ENCODE peak calls at places on chromosomes 4 and X, in seven cellular contexts. C is thoracic aorta, T is heart left ventricle, Y is GM23248, W is mucosa of descending colon, X is neural progenitor cell, O is right lobe of liver. Q is an unnamed sample. For H3K4me1, the result is how much of the 10 kb centered on the place peaks cover.

GRCh38 chrX:124736553-124737240 is 390.3 kb downstream of the SH2D1A start:
- DNase-seq in T (no peak), X (peak), W (peak), Y (no peak), O (peak), C (no peak), Q (no peak)

GRCh38 chrX:17860179-17860780 is 818 bp downstream of the RAI2 start:
- DNase-seq in W (no peak), Y (peak), C (no peak), O (no peak), T (peak), X (peak), Q (no peak)

GRCh38 chrX:15853586-15854079 is 980 bp downstream of the AP1S2 start:
- DNase-seq in C (no peak), Y (peak), X (peak), O (no peak), T (no peak), W (no peak), Q (no peak)

GRCh38 chrX:2261838-2262678 is 238.7 kb downstream of the DHRSX start:
- DNase-seq in W (no peak), C (no peak), O (no peak), T (no peak), X (no peak), Y (peak), Q (no peak)

GRCh38 chrX:47568656-47569295 is 7.8 kb downstream of the ARAF start:
- DNase-seq in T (no peak), O (no peak), X (peak), W (no peak), Y (no peak), C (no peak), Q (no peak)

GRCh38 chr4:113394108-113394729 is 344.8 kb downstream of the ANK2 start:
- DNase-seq in C (no peak), T (no peak), W (no peak), X (no peak), O (no peak), Y (no peak), Q (no peak)

GRCh38 chr4:4396628-4397440 is 9.9 kb downstream of the NSG1 start:
- DNase-seq in C (no peak), O (no peak), Y (no peak), X (no peak), W (no peak), T (no peak), Q (no peak)

GRCh38 chrX:134184936-134185335 is 52.0 kb upstream of the CCDC160 start:
- DNase-seq in C (no peak), Y (no peak), O (no peak), T (no peak), W (no peak), X (no peak), Q (no peak)

GRCh38 chr4:144903953-144904711 is 193.9 kb downstream of the ANAPC10 start:
- DNase-seq in Y (peak), W (no peak), T (no peak), X (no peak), O (no peak), C (no peak), Q (no peak)

GRCh38 chrX:20224814-20225487 is 41.8 kb downstream of the RPS6KA3 start:
- DNase-seq in W (no peak), T (no peak), Y (peak), C (no peak), O (no peak), X (no peak), Q (no peak)

GRCh38 chr4:13464973-13465372 is 19.2 kb downstream of the RAB28 start:
- DNase-seq in X (no peak), Y (no peak), O (no peak), W (no peak), C (no peak), T (no peak), Q (no peak)

GRCh38 chr4:176433983-176434382 is 114.2 kb downstream of the SPCS3 start:
- DNase-seq in W (no peak), O (no peak), Y (no peak), C (no peak), X (no peak), T (no peak), Q (no peak)

GRCh38 chr4:62344474-62344873 is 1144.3 kb downstream of the ADGRL3 start:
- DNase-seq in X (no peak), W (no peak), O (no peak), C (no peak), T (no peak), Y (no peak), Q (no peak)

GRCh38 chrX:139207655-139208054 is 322.9 kb upstream of the F9 start:
- DNase-seq in W (no peak), C (no peak), T (no peak), Y (no peak), O (no peak), X (no peak), Q (no peak)

GRCh38 chr4:43411226-43411625 is 518.7 kb downstream of the GRXCR1 start:
- DNase-seq in X (no peak), W (no peak), T (no peak), O (no peak), Y (peak), C (no peak), Q (no peak)

GRCh38 chr4:184310171-184310567 is 92.5 kb upstream of the ENPP6 start:
- DNase-seq in Y (no peak), X (no peak), C (no peak), T (no peak), O (peak), W (peak), Q (peak)

GRCh38 chr4:168129802-168130201 is 37.5 kb downstream of the ANXA10 start:
- DNase-seq in W (no peak), Y (no peak), X (no peak), O (no peak), T (no peak), C (no peak), Q (no peak)

GRCh38 chr4:71553605-71554004 is 214.8 kb downstream of the SLC4A4 start:
- DNase-seq in T (no peak), C (no peak), O (no peak), Y (peak), W (no peak), X (peak), Q (no peak)

GRCh38 chrX:103631145-103631544 is 2.4 kb downstream of the TCEAL1 start:
- DNase-seq in C (no peak), O (no peak), T (no peak), W (no peak), Y (no peak), X (no peak), Q (no peak)

GRCh38 chrX:103629295-103630170 is 758 bp downstream of the TCEAL1 start:
- DNase-seq in Y (peak), X (peak), O (peak), C (no peak), W (peak), T (peak), Q (no peak)

GRCh38 chrX:103626855-103627254 is 1.9 kb upstream of the TCEAL1 start:
- DNase-seq in C (no peak), W (no peak), T (no peak), O (no peak), Y (peak), X (no peak), Q (no peak)

GRCh38 chrX:103628386-103629290 is at the start of gene TCEAL1:
- DNase-seq in C (no peak), T (peak), Y (peak), O (peak), X (peak), W (peak), Q (peak)

GRCh38 chrX:103630171-103630511 is 1.4 kb downstream of the TCEAL1 start:
- DNase-seq in Y (no peak), O (no peak), C (no peak), W (no peak), X (no peak), T (no peak), Q (no peak)
- H3K4me1 ChIP-seq in Y (under half), O (under half), C (under half), W (under half), X (under half), T (under half), Q (under half)

DNA sequence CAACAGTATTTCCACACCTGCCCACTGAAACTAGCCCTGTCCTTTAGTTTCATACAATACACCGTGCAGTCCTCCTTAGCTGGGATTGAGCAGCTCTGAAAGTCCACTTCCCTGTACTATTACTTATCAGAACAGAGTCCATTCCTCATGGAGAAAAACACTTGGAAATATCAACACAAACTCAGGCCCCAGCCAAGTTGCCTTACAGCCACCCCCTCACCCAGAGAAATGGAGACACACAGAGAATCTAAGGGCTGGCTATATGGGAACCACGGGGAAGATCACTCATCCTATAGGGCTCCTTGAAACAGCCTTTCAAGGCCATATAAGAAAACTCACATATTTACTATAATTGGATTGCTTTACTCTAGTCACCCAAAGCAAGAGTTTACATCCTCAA is 1.9 kb downstream of the SCARB2 start:
- DNase-seq in O (no peak), Y (peak), C (no peak), W (no peak), X (no peak), T (no peak), Q (peak)
- H3K4me1 ChIP-seq in O (half or more), Y (half or more), C (under half), W (half or more), X (under half), T (half or more), Q (half or more)

GRCh38 chr4:88605744-88606143 is 13.5 kb downstream of the HERC3 start:
- DNase-seq in Y (no peak), O (no peak), W (no peak), C (no peak), X (no peak), T (no peak), Q (no peak)
- H3K4me1 ChIP-seq in Y (under half), O (under half), W (under half), C (under half), X (under half), T (under half), Q (half or more)

GRCh38 chr4:5958199-5958735 is 60.0 kb downstream of the C4orf50 start:
- DNase-seq in T (no peak), Y (no peak), O (no peak), W (no peak), X (no peak), C (no peak), Q (no peak)
- H3K4me1 ChIP-seq in T (under half), Y (under half), O (under half), W (under half), X (under half), C (under half), Q (under half)

GRCh38 chr4:81510643-81511189 is 39.0 kb upstream of the RASGEF1B start:
- DNase-seq in Y (no peak), X (no peak), W (no peak), C (no peak), O (no peak), T (no peak), Q (no peak)
- H3K4me1 ChIP-seq in Y (under half), X (under half), W (under half), C (under half), O (under half), T (under half), Q (under half)